ENCODE peak calls at places on chromosomes 4 and X, in nine cellular contexts. Q is G401; S is effector CD4-positive, alpha-beta T cell; D is cerebellar cortex; U is stimulated activated CD4-positive, alpha-beta T cell treated with anti-CD3 and anti-CD28 coated beads, Interleukin-12 subunit alpha, Interleukin-12 subunit beta, amount 100 ng/mL, for 24 hours; X is NCI-H748 treated with DMSO at 0.1 percent for 48 hours; H is activated T-cell treated with anti-CD3 and anti-CD28 coated beads, Interleukin-2, amount 50 U/mL, for 4 hours; T is heart left ventricle; E is activated CD8-positive, alpha-beta T cell treated with anti-CD3 and anti-CD28 coated beads for 36 hours. C is an unnamed sample.

GRCh38 chrX:45850197-45850774 is 649.6 kb upstream of the DIPK2B start:
- DNase-seq in U (peak; percentile 5), E (peak; percentile 37), S (no peak), Q (peak; percentile 12), T (no peak), H (peak; percentile 34), D (peak; percentile 5), X (no peak), C (peak; percentile 39)

GRCh38 chr4:158159718-158160094 is 13.1 kb downstream of the GASK1B start:
- DNase-seq in X (no peak), U (no peak), H (no peak), S (no peak), E (no peak), T (no peak), D (no peak), Q (no peak), C (no peak)

GRCh38 chrX:71998836-71999509 is 88.3 kb downstream of the NHSL2 start:
- DNase-seq in D (peak; percentile 52), U (no peak), E (peak; percentile 51), T (peak; percentile 21), H (peak; percentile 31), X (no peak), Q (peak; percentile 52), S (peak; percentile 35), C (peak; percentile 8)

GRCh38 chrX:10089378-10089795 is 67.4 kb upstream of the CLCN4 start:
- DNase-seq in X (no peak), Q (peak; percentile 50), S (no peak), E (no peak), T (no peak), H (no peak), U (no peak), D (no peak), C (no peak)

GRCh38 chrX:154370300-154370881 is 4.0 kb downstream of the FLNA start:
- DNase-seq in D (no peak), Q (no peak), X (no peak), H (no peak), S (no peak), T (no peak), E (no peak), U (no peak), C (peak; percentile 37)

GRCh38 chr4:78058591-78059523 is 1.7 kb downstream of the FRAS1 start:
- DNase-seq in H (no peak), S (no peak), E (peak; percentile 17), U (no peak), T (peak; percentile 32), Q (no peak), X (peak; percentile 60), D (no peak), C (no peak)

GRCh38 chr4:2051086-2051485 is 8.0 kb upstream of the NAT8L start:
- DNase-seq in U (no peak), D (no peak), E (no peak), H (no peak), X (no peak), S (no peak), Q (no peak), T (no peak), C (no peak)

GRCh38 chrX:13360146-13360545 is 40.3 kb upstream of the ATXN3L start:
- DNase-seq in E (no peak), T (peak; percentile 25), U (no peak), D (peak; percentile 53), X (no peak), Q (peak; percentile 64), S (no peak), H (no peak), C (no peak)

GRCh38 chr4:77538144-77538543 is 67.5 kb upstream of the CXCL13 start:
- DNase-seq in Q (no peak), S (no peak), D (no peak), H (no peak), T (no peak), U (no peak), X (no peak), E (peak; percentile 7), C (no peak)

GRCh38 chr4:89353514-89353913 is 45.9 kb upstream of the GPRIN3 start:
- DNase-seq in D (no peak), T (no peak), Q (no peak), E (peak; percentile 5), X (no peak), H (no peak), S (no peak), U (no peak), C (no peak)

GRCh38 chr4:1291996-1292702 is 2.5 kb downstream of the MAEA start:
- DNase-seq in U (no peak), H (no peak), E (no peak), T (no peak), X (no peak), D (no peak), S (no peak), Q (no peak), C (no peak)

GRCh38 chr4:88706574-88706973 is 8.9 kb upstream of the NAP1L5 start:
- DNase-seq in Q (peak; percentile 91), D (peak; percentile 90), H (no peak), X (no peak), U (no peak), T (peak; percentile 19), E (no peak), S (no peak), C (no peak)

GRCh38 chr4:32161382-32161781 is 1441.2 kb downstream of the PCDH7 start:
- DNase-seq in T (no peak), S (no peak), Q (no peak), H (no peak), X (no peak), E (no peak), D (no peak), U (no peak), C (no peak)

GRCh38 chr4:105350859-105351494 is 122.9 kb downstream of the PPA2 start:
- DNase-seq in U (no peak), X (no peak), Q (no peak), E (no peak), H (no peak), D (no peak), S (no peak), T (no peak), C (no peak)

GRCh38 chrX:45774961-45775360 is 574.3 kb upstream of the DIPK2B start:
- DNase-seq in S (no peak), T (no peak), Q (no peak), D (no peak), H (peak; percentile 40), E (no peak), U (no peak), X (no peak), C (no peak)